ENCODE peak calls at places on chromosome 14, in five cellular contexts. H is GM19239; F is NCI-H1105; J is OCI-M1; Q is stimulated activated effector memory CD8-positive, alpha-beta T cell treated with anti-CD3 and anti-CD28 coated beads, Interleukin-12 subunit alpha, Interleukin-12 subunit beta, amount 100 ng/mL, for 72 hours. W is an unnamed sample.

GRCh38 chr14:51419685-51420084 is 179.6 kb downstream of the TMX1 start:
- DNase-seq in H (no peak), F (no peak), J (no peak), Q (no peak), W (no peak)

GRCh38 chr14:100660498-100661339 is 66.0 kb upstream of the DLK1 start:
- DNase-seq in H (no peak), F (no peak), J (no peak), Q (no peak), W (no peak)

GRCh38 chr14:36747411-36748184 is 85.9 kb downstream of the PAX9 start:
- DNase-seq in H (no peak), F (peak; percentile 24), J (peak; percentile 35), Q (no peak), W (no peak)

GRCh38 chr14:96055065-96055752 is 16.0 kb downstream of the C14orf132 start:
- DNase-seq in H (no peak), F (no peak), J (no peak), Q (no peak), W (no peak)

GRCh38 chr14:62885451-62885850 is 159.8 kb downstream of the KCNH5 start:
- DNase-seq in H (no peak), F (peak; percentile 24), J (no peak), Q (no peak), W (no peak)

GRCh38 chr14:100317897-100318808 is 5.0 kb upstream of the SLC25A47 start:
- DNase-seq in H (peak; percentile 80), F (no peak), J (peak; percentile 69), Q (peak; percentile 64), W (peak; percentile 35)

GRCh38 chr14:62125793-62126192 is 363.6 kb downstream of the SNAPC1 start:
- DNase-seq in H (no peak), F (no peak), J (no peak), Q (no peak), W (no peak)

GRCh38 chr14:30751646-30752416 is 122.5 kb upstream of the COCH start:
- DNase-seq in H (no peak), F (no peak), J (no peak), Q (no peak), W (no peak)

GRCh38 chr14:101075801-101076413 is 172.4 kb upstream of the RTL1 start:
- DNase-seq in H (no peak), F (no peak), J (no peak), Q (no peak), W (peak; percentile 8)

GRCh38 chr14:96923003-96923402 is 125.8 kb downstream of the VRK1 start:
- DNase-seq in H (no peak), F (no peak), J (no peak), Q (no peak), W (no peak)

GRCh38 chr14:51482112-51482511 is 169.6 kb upstream of the FRMD6 start:
- DNase-seq in H (no peak), F (no peak), J (no peak), Q (no peak), W (no peak)

GRCh38 chr14:37721976-37722659 is 126.7 kb downstream of the TTC6 start:
- DNase-seq in H (no peak), F (no peak), J (no peak), Q (no peak), W (no peak)

GRCh38 chr14:105019861-105020814 is 745 bp downstream of the CDCA4 start:
- DNase-seq in H (no peak), F (no peak), J (peak; percentile 33), Q (peak; percentile 49), W (peak; percentile 49)

GRCh38 chr14:96956464-96957239 is 159.5 kb downstream of the VRK1 start:
- DNase-seq in H (no peak), F (no peak), J (no peak), Q (no peak), W (no peak)

GRCh38 chr14:76584271-76584702 is 177.0 kb upstream of the VASH1 start:
- DNase-seq in H (no peak), F (peak; percentile 51), J (no peak), Q (no peak), W (no peak)

GRCh38 chr14:75185251-75186040 is 9.0 kb upstream of the TMED10 start:
- DNase-seq in H (no peak), F (no peak), J (no peak), Q (no peak), W (no peak)

GRCh38 chr14:27528328-27528727 is 930.5 kb upstream of the NOVA1 start:
- DNase-seq in H (no peak), F (peak; percentile 10), J (peak; percentile 57), Q (no peak), W (no peak)

GRCh38 chr14:30779210-30779609 is 95.1 kb upstream of the COCH start:
- DNase-seq in H (no peak), F (no peak), J (no peak), Q (no peak), W (no peak)

GRCh38 chr14:76920572-76921175 is 94.5 kb downstream of the LRRC74A start:
- DNase-seq in H (no peak), F (peak; percentile 91), J (no peak), Q (no peak), W (no peak)

GRCh38 chr14:66395300-66395699 is 90.9 kb upstream of the CCDC196 start:
- DNase-seq in H (no peak), F (no peak), J (peak; percentile 0), Q (no peak), W (no peak)

GRCh38 chr14:29919845-29920244 is 7.8 kb downstream of the PRKD1 start:
- DNase-seq in H (no peak), F (no peak), J (no peak), Q (no peak), W (no peak)

GRCh38 chr14:25006961-25007795 is 42.8 kb downstream of the STXBP6 start:
- DNase-seq in H (no peak), F (no peak), J (peak; percentile 24), Q (no peak), W (no peak)

GRCh38 chr14:101812071-101812470 is 50.6 kb downstream of the PPP2R5C start:
- DNase-seq in H (no peak), F (no peak), J (no peak), Q (no peak), W (no peak)

GRCh38 chr14:93132472-93133065 is 16.8 kb upstream of the ITPK1 start:
- DNase-seq in H (peak; percentile 29), F (no peak), J (peak; percentile 55), Q (no peak), W (no peak)

GRCh38 chr14:55957950-55958349 is 160.3 kb upstream of the PELI2 start:
- DNase-seq in H (no peak), F (no peak), J (no peak), Q (no peak), W (no peak)

GRCh38 chr14:61420326-61420725 is 98.9 kb downstream of the PRKCH start:
- DNase-seq in H (no peak), F (no peak), J (no peak), Q (no peak), W (no peak)

GRCh38 chr14:90871605-90872233 is 55.5 kb upstream of the TTC7B start:
- DNase-seq in H (no peak), F (no peak), J (no peak), Q (no peak), W (no peak)

GRCh38 chr14:105282098-105282725 is 18.6 kb downstream of the BRF1 start:
- DNase-seq in H (no peak), F (no peak), J (no peak), Q (no peak), W (no peak)

GRCh38 chr14:32996343-32996742 is 57.7 kb downstream of the NPAS3 start:
- DNase-seq in H (no peak), F (no peak), J (no peak), Q (no peak), W (no peak)

GRCh38 chr14:74825008-74825407 is 50.9 kb downstream of the PROX2 start:
- DNase-seq in H (no peak), F (no peak), J (peak; percentile 6), Q (no peak), W (no peak)

GRCh38 chr14:94965551-94966339 is 191.6 kb downstream of the DICER1 start:
- DNase-seq in H (no peak), F (no peak), J (no peak), Q (no peak), W (no peak)

GRCh38 chr14:20760950-20761349 is 7.3 kb upstream of the EDDM3B start:
- DNase-seq in H (no peak), F (no peak), J (no peak), Q (no peak), W (no peak)

GRCh38 chr14:52073251-52073650 is 4.4 kb upstream of the NID2 start:
- DNase-seq in H (no peak), F (no peak), J (no peak), Q (no peak), W (no peak)

GRCh38 chr14:75264036-75264435 is 14.6 kb upstream of the FOS start:
- DNase-seq in H (no peak), F (no peak), J (no peak), Q (no peak), W (no peak)

W was measured in progenitor cell of endocrine pancreas.